ENCODE peak calls at places on chromosomes 16 and 17, in five cellular contexts. S, M, W, Y and N are unnamed samples. For H3K27me3, the result is how much of the 10 kb centered on the place peaks cover.

GRCh38 chr17:47973541-47973940 is 2.6 kb downstream of the CDK5RAP3 start:
- DNase-seq in S (no peak), W (no peak), M (no peak), Y (no peak), N (no peak)

GRCh38 chr17:28689011-28689410 is 22.7 kb downstream of the PROCA1 start:
- DNase-seq in S (no peak), M (no peak), W (no peak), Y (no peak), N (no peak)

GRCh38 chr16:4160663-4161436 is 44.6 kb upstream of the ADCY9 start:
- DNase-seq in S (no peak), W (no peak), Y (no peak), M (no peak), N (no peak)

GRCh38 chr17:42846594-42847280 is 2.4 kb downstream of the AOC2 start:
- DNase-seq in Y (no peak), W (no peak), S (peak), M (peak), N (no peak)

GRCh38 chr17:82978765-82979349 is 100.6 kb upstream of the METRNL start:
- DNase-seq in S (no peak), Y (no peak), M (peak), W (no peak), N (no peak)

GRCh38 chr17:10875411-10875810 is 37.5 kb upstream of the PIRT start:
- DNase-seq in S (no peak), W (no peak), M (no peak), Y (peak), N (no peak)

GRCh38 chr16:7227193-7227825 is 105.3 kb upstream of the RBFOX1 start:
- DNase-seq in M (no peak), Y (no peak), W (no peak), S (no peak), N (no peak)

GRCh38 chr16:14354561-14355351 is 275.3 kb downstream of the PARN start:
- DNase-seq in S (peak), W (no peak), M (no peak), Y (no peak), N (no peak)

GRCh38 chr17:46039592-46040186 is 40.6 kb downstream of the STH start:
- DNase-seq in M (no peak), Y (no peak), S (peak), W (no peak), N (no peak)

GRCh38 chr17:43840814-43841213 is 6.2 kb upstream of the CD300LG start:
- DNase-seq in S (no peak), Y (no peak), W (no peak), M (no peak), N (no peak)

GRCh38 chr17:72931635-72932034 is 160.9 kb downstream of the SLC39A11 start:
- DNase-seq in M (no peak), Y (no peak), W (no peak), S (no peak), N (no peak)

GRCh38 chr17:43016216-43016615 is 6.0 kb downstream of the VAT1 start:
- DNase-seq in S (no peak), M (no peak), W (no peak), Y (no peak), N (no peak)

DNA sequence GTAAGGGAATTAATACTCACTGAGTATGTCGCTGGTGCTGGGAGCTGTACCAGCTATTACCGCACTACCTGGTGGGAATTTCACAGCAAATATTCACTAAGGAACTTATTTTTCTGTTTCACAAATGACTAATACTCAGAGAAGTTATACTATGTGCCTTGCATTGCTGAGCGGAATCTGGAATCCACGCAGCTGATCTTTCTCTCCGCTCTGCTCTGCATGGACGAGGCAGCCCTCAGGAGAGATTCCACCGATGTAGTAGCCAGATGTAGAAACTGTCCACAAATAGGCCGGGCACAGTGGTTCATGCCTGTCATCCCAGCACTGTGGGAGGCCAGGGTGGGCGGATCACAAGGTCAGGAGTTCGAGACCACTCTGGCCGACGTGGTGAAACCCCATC is 17.1 kb downstream of the NME3 start:
- DNase-seq in W (no peak), M (no peak), S (no peak), Y (no peak), N (no peak)
- H3K4me3 ChIP-seq in W (no peak), M (no peak), S (no peak), Y (no peak), N (no peak)

GRCh38 chr17:8376302-8377067 is at the start of gene KRABD2:
- DNase-seq in S (peak), M (peak), Y (peak), W (peak), N (peak)
- TF ChIP-seq CTCF in S (peak), M (peak), Y (peak), W (no peak), N (peak)

DNA sequence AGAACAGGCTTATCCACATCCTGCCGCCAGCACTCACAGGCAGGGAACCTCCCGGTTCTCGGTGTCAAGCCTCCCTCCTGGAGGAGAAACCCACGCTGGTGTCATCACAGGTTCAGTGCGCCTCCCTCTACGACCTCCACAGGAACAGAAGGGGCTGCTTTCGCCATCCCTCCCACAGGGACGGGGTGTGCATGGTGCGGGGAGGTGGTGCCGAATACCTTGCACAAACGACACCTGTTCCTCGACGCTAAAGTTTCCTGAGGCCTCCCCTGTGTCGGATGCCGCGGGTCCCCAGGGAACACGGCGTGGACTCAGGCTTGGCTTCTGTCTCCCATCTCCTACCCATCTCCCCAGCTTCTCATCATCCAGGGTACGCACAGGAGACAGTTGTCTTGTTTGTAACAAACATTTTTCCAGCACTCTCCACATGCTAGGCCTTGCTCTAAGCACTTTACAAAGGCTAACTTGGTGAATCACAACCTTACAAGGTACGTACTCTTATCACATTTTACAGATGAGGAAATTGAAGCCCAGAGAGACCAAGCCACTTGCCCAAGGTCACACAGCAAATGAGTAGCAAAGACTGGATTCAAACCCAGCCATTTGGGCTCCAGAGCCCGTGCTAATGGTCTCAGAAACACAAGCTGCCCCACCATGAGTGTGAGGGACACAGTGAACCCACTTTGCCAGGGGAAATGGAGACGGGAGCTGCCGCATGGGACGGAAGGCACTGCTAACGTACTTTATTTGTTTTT is 271.6 kb downstream of the C16orf95 start:
- DNase-seq in M (no peak), S (no peak), W (no peak), Y (no peak), N (no peak)
- H3K27me3 ChIP-seq in M (under half), S (under half), W (half or more), Y (under half), N (under half)

DNA sequence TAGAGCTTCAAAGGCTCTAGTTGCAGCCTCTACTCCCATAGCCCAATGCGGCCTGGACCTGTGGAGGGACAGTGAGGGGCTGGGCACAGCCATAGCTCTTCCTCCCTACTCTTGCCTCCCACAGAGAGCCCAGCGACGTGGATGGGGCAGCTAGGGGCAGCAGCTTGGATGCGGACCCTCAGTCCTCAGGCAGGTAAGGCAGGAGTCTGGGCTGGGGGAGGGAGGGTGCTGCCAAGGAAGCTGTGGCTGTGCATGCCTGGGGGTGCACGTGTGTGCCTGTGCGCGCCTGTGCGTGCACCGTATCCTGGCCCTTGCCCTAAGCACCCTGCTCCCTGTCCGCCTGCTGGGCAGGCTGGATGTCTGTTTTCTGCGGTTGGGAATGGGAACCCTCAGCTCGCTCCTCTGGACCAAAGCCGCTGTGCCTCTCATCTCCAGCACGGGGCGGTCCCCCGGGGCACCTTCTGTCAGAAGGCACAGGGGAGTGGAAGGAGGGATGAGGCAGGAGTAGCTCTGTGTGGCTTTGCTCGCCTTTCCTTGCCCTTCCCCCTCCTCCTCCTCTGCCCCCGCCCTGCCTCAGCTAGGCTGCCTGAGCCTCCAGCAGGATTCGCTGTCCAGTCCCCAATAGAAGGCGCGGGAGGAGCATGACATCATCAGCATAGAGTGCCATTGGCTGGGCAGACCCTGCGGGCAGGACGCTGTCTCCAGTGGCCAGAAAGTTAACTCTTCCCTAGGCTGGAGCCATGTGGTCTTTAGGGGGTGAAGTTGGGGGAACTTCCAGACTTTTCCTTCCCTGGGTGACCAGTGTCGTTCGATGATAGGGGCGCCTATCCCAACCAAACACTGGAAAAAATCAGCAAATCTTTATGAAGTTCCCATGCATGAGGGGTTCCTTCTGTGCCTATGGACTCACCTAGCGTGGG is 797 bp downstream of the PRCD start:
- DNase-seq in Y (peak), S (peak), M (peak), W (peak), N (peak)
- H3K4me3 ChIP-seq in Y (peak), S (no peak), M (peak), W (peak), N (peak)

DNA sequence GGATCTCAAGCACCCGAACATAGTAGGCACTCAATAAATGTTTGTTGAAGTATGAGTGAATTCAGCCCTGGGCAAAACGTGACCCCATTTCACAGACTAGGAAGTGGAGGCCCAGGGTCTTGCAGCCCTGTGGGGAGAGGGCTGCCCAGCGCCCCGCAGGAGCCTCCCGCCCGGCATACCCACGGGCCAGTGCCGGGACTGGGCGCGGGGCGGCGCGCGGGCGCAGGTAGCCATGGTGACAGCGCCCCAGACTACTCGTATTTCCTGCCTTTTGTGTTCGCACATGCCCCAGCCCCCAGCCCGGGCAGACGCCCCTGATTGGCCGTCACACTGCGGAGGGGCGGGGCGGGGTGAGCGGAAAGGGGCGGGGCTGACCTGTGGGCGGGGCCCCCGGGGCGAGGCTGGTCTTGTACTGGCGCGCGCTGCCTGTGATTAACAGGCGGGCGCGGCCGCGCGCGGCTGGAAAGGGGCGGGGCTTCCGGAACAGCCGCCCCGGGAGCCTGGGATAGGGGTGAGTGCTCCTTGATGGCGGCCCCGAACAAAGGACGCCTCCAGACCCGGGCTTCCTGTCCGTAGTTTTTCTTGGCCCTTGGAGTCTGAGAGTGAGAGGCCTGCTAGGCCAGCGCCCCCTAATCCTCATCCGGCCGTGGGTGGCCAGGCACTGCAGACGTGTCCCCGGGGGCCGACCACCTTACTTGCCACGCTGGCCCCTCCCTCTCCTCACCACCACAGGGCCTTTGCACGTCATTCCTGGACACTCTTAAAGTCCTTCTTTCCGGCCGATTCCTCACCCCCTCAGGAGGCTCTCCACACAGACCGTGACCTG is 71.0 kb downstream of the RAI1 start:
- DNase-seq in Y (peak), W (peak), S (peak), M (peak), N (peak)
- TF ChIP-seq CTCF in Y (no peak), W (no peak), S (peak), M (peak), N (peak)

GRCh38 chr17:56064506-56064905 is 88.8 kb upstream of the ANKFN1 start:
- DNase-seq in M (no peak), S (no peak), W (no peak), Y (no peak), N (no peak)
- H3K27me3 ChIP-seq in M (under half), S (under half), W (under half), Y (under half), N (under half)

GRCh38 chr16:1989826-1990335 is at the start of gene SYNGR3:
- DNase-seq in W (no peak), M (no peak), Y (no peak), S (no peak), N (no peak)

GRCh38 chr16:1991135-1991551 is 1.4 kb downstream of the SYNGR3 start:
- DNase-seq in W (peak), S (no peak), M (no peak), Y (peak), N (no peak)

GRCh38 chr16:1991588-1992474 is 2.1 kb downstream of the SYNGR3 start:
- DNase-seq in S (peak), M (peak), Y (peak), W (peak), N (peak)

GRCh38 chr16:1989209-1989825 is 453 bp upstream of the SYNGR3 start:
- DNase-seq in S (no peak), W (no peak), Y (peak), M (no peak), N (no peak)

GRCh38 chr16:1990336-1991134 is 765 bp downstream of the SYNGR3 start:
- DNase-seq in S (no peak), Y (peak), W (peak), M (no peak), N (no peak)
- H3K4me3 ChIP-seq in S (no peak), Y (peak), W (peak), M (no peak), N (peak)

DNA sequence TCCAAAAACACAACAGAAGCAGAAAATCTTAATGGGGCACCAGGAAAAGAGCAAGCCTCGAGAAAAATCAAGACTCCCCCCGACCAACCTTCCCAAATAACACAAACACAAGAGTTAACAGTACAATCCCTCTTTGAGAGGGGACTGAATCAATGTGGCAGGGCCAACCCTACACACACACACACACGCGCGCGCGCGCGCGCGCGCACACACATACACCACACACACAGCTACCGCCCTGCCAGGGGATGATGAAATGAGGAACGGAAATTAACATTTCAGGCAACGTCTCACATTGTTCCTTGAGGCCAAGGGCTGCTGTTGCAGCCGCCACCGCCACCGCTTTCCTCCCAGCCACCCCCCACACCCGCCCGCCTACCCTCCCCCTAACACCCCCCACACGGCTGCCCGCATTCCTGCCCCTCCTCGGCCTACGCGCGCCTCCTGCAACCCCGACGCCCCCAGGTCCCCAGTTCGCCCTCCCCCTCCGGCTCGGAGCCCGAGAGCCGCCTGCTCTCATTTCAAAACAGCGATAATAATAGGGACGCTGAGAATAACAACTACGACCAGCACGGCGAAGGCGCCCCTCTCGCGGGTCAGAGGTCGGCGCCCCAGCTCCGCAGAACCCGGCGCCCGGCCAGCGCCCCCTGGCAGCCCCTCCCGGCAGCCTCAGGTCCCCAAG is 1.2 kb downstream of the ANKRD11 start:
- DNase-seq in M (peak), S (peak), W (peak), Y (peak), N (peak)
- TF ChIP-seq CTCF in M (peak), S (no peak), W (peak), Y (no peak), N (peak)